ENCODE peak calls at places on chromosomes 13 and 19, in five cellular contexts. G, U, D, P and M are unnamed samples.

GRCh38 chr19:722553-723101 is 13.9 kb downstream of the PALM start:
- DNase-seq in D (peak), U (peak), P (no peak), G (no peak), M (no peak)

GRCh38 chr13:110234532-110234931 is 72.4 kb downstream of the COL4A1 start:
- DNase-seq in D (no peak), U (no peak), P (no peak), G (no peak), M (no peak)

GRCh38 chr13:42350141-42350540 is 78.2 kb downstream of the AKAP11 start:
- DNase-seq in G (no peak), P (no peak), D (no peak), U (no peak), M (no peak)

GRCh38 chr19:54684537-54684936 is 21.8 kb downstream of the LILRB4 start:
- DNase-seq in P (peak), D (no peak), U (no peak), G (no peak), M (no peak)

GRCh38 chr19:50551713-50552187 is 16.5 kb downstream of the LRRC4B start:
- DNase-seq in U (no peak), P (peak), D (no peak), G (no peak), M (no peak)

GRCh38 chr19:32773126-32773525 is 53.6 kb downstream of the TDRD12 start:
- DNase-seq in P (no peak), U (no peak), G (no peak), D (no peak), M (no peak)

GRCh38 chr13:95481051-95481775 is 71.3 kb upstream of the CLDN10 start:
- DNase-seq in D (no peak), P (no peak), G (no peak), U (peak), M (no peak)

GRCh38 chr13:105442941-105443340 is 1092.5 kb downstream of the EFNB2 start:
- DNase-seq in P (no peak), G (no peak), D (no peak), U (peak), M (no peak)

GRCh38 chr13:51747438-51748434 is 56.2 kb downstream of the DHRS12 start:
- DNase-seq in D (no peak), U (no peak), G (no peak), P (peak), M (no peak)

GRCh38 chr19:41646589-41647204 is 19.8 kb upstream of the CEACAM4 start:
- DNase-seq in G (no peak), U (peak), P (peak), D (no peak), M (no peak)

GRCh38 chr13:43684947-43685725 is 101.6 kb downstream of the ENOX1 start:
- DNase-seq in U (no peak), P (no peak), D (no peak), G (no peak), M (no peak)

GRCh38 chr13:75705395-75705794 is 69.3 kb downstream of the LMO7 start:
- DNase-seq in P (no peak), D (no peak), G (no peak), U (peak), M (no peak)

GRCh38 chr13:26971990-26972888 is 199.4 kb downstream of the USP12 start:
- DNase-seq in G (no peak), D (no peak), U (peak), P (peak), M (peak)

GRCh38 chr19:11179716-11180297 is 17.5 kb downstream of the KANK2 start:
- DNase-seq in U (no peak), D (no peak), G (no peak), P (no peak), M (no peak)

GRCh38 chr19:33767898-33768413 is 28.7 kb upstream of the KCTD15 start:
- DNase-seq in U (peak), P (peak), D (no peak), G (no peak), M (no peak)